ENCODE peak calls at places on chromosomes 5 and 9, in five cellular contexts. B is EL, P is NCI-H2029 treated with DMSO at 0.1 percent for 48 hours, W is T-cell, V is NCI-H774. C is an unnamed sample.

GRCh38 chr5:124583469-124584350 is 162.7 kb downstream of the ZNF608 start:
- DNase-seq in B (peak), P (peak), W (no peak), V (no peak), C (no peak)

GRCh38 chr5:130720355-130720754 is 444.7 kb downstream of the HINT1 start:
- DNase-seq in B (peak), P (no peak), W (no peak), V (no peak), C (peak)

GRCh38 chr5:2471152-2471879 is 280.2 kb downstream of the IRX2 start:
- DNase-seq in B (no peak), P (no peak), W (no peak), V (no peak), C (no peak)

GRCh38 chr9:111178361-111179043 is 140.2 kb upstream of the LPAR1 start:
- DNase-seq in B (peak), P (no peak), W (no peak), V (no peak), C (no peak)

GRCh38 chr9:18490591-18491370 is 16.8 kb downstream of the ADAMTSL1 start:
- DNase-seq in B (peak), P (no peak), W (no peak), V (no peak), C (no peak)

GRCh38 chr5:80707645-80708044 is 52.9 kb upstream of the DHFR start:
- DNase-seq in B (no peak), P (no peak), W (no peak), V (no peak), C (no peak)

GRCh38 chr5:52661903-52662302 is 125.8 kb upstream of the ITGA1 start:
- DNase-seq in B (no peak), P (no peak), W (no peak), V (no peak), C (no peak)

GRCh38 chr5:35371971-35372426 is 141.7 kb upstream of the PRLR start:
- DNase-seq in B (no peak), P (no peak), W (no peak), V (no peak), C (no peak)

GRCh38 chr9:4344946-4345345 is 45.1 kb upstream of the GLIS3 start:
- DNase-seq in B (no peak), P (no peak), W (no peak), V (no peak), C (no peak)

GRCh38 chr9:82168585-82168984 is 180.0 kb downstream of the SPATA31D1 start:
- DNase-seq in B (no peak), P (no peak), W (no peak), V (no peak), C (no peak)

GRCh38 chr5:172173771-172174170 is 14.3 kb downstream of the STK10 start:
- DNase-seq in B (peak), P (no peak), W (no peak), V (no peak), C (no peak)

GRCh38 chr9:91001146-91001611 is 199.6 kb downstream of the SYK start:
- DNase-seq in B (peak), P (peak), W (no peak), V (peak), C (no peak)

GRCh38 chr9:72022846-72023245 is 37.6 kb downstream of the C9orf57 start:
- DNase-seq in B (peak), P (no peak), W (no peak), V (no peak), C (no peak)

GRCh38 chr5:79713727-79714126 is 24.1 kb downstream of the CMYA5 start:
- DNase-seq in B (no peak), P (no peak), W (no peak), V (no peak), C (no peak)

GRCh38 chr5:55934117-55934613 is 60.6 kb downstream of the IL6ST start:
- DNase-seq in B (no peak), P (peak), W (no peak), V (no peak), C (no peak)

GRCh38 chr5:1092122-1092521 is 19.7 kb downstream of the SLC12A7 start:
- DNase-seq in B (no peak), P (no peak), W (no peak), V (no peak), C (no peak)

GRCh38 chr5:54778783-54779182 is 206.6 kb downstream of the ESM1 start:
- DNase-seq in B (no peak), P (no peak), W (no peak), V (no peak), C (no peak)

GRCh38 chr9:93859431-93860215 is 95.5 kb downstream of the BARX1 start:
- DNase-seq in B (no peak), P (no peak), W (no peak), V (no peak), C (no peak)

GRCh38 chr5:82396871-82397514 is 118.8 kb upstream of the RPS23 start:
- DNase-seq in B (peak), P (peak), W (no peak), V (peak), C (no peak)

GRCh38 chr9:131046093-131046380 is 37.1 kb downstream of the LAMC3 start:
- DNase-seq in B (peak), P (no peak), W (no peak), V (no peak), C (no peak)

GRCh38 chr9:112091805-112092204 is 83.3 kb downstream of the SUSD1 start:
- DNase-seq in B (peak), P (peak), W (no peak), V (peak), C (no peak)

GRCh38 chr5:150562832-150563231 is 54.9 kb downstream of the NDST1 start:
- DNase-seq in B (peak), P (peak), W (no peak), V (peak), C (no peak)

GRCh38 chr5:110727025-110727314 is 499 bp upstream of the TMEM232 start:
- DNase-seq in B (no peak), P (peak), W (no peak), V (no peak), C (no peak)

GRCh38 chr5:132054031-132054696 is 6.3 kb upstream of the IL3 start:
- DNase-seq in B (no peak), P (no peak), W (no peak), V (no peak), C (no peak)

GRCh38 chr9:126009047-126009446 is 261.9 kb downstream of the PBX3 start:
- DNase-seq in B (no peak), P (no peak), W (no peak), V (no peak), C (no peak)

GRCh38 chr5:74199005-74199404 is 441.5 kb downstream of the ENC1 start:
- DNase-seq in B (peak), P (no peak), W (no peak), V (no peak), C (no peak)

GRCh38 chr5:83488271-83488670 is 16.7 kb downstream of the VCAN start:
- DNase-seq in B (no peak), P (no peak), W (no peak), V (no peak), C (no peak)

GRCh38 chr9:31336841-31337240 is 1047.6 kb upstream of the ACO1 start:
- DNase-seq in B (no peak), P (no peak), W (no peak), V (no peak), C (no peak)

GRCh38 chr5:125717209-125717608 is 706.0 kb upstream of the GRAMD2B start:
- DNase-seq in B (peak), P (no peak), W (no peak), V (no peak), C (peak)

GRCh38 chr5:134935711-134936602 is 31.0 kb downstream of the PCBD2 start:
- DNase-seq in B (no peak), P (no peak), W (no peak), V (no peak), C (no peak)

GRCh38 chr5:40505031-40505430 is 174.7 kb upstream of the PTGER4 start:
- DNase-seq in B (no peak), P (no peak), W (no peak), V (no peak), C (no peak)

GRCh38 chr5:158553195-158553945 is 546.3 kb downstream of the EBF1 start:
- DNase-seq in B (no peak), P (no peak), W (no peak), V (no peak), C (no peak)

GRCh38 chr5:432201-432927 is 10.6 kb upstream of the EXOC3 start:
- DNase-seq in B (no peak), P (no peak), W (no peak), V (no peak), C (no peak)

GRCh38 chr5:10201223-10201868 is 48.3 kb downstream of the ATPSCKMT start:
- DNase-seq in B (peak), P (no peak), W (no peak), V (peak), C (no peak)

GRCh38 chr5:55055183-55055582 is 31.1 kb downstream of the GZMK start:
- DNase-seq in B (no peak), P (no peak), W (no peak), V (no peak), C (no peak)

GRCh38 chr9:122258886-122259415 is 5.7 kb downstream of the RBM18 start:
- DNase-seq in B (no peak), P (no peak), W (no peak), V (no peak), C (no peak)

GRCh38 chr5:168666356-168666755 is 87.2 kb upstream of the PANK3 start:
- DNase-seq in B (no peak), P (no peak), W (no peak), V (no peak), C (no peak)

GRCh38 chr9:135282001-135282731 is 194.7 kb downstream of the OLFM1 start:
- DNase-seq in B (no peak), P (peak), W (peak), V (peak), C (no peak)

GRCh38 chr9:120532475-120532874 is 47.5 kb downstream of the CDK5RAP2 start:
- DNase-seq in B (peak), P (no peak), W (no peak), V (no peak), C (no peak)